ENCODE peak calls at places on chromosomes 13 and 19, in ten cellular contexts. X is activated naive CD4-positive, alpha-beta T cell treated with anti-CD3 and anti-CD28 coated beads for 36 hours; U is NT2/D1; R is stimulated activated CD8-positive, alpha-beta memory T cell treated with anti-CD3 and anti-CD28 coated beads, Interleukin-15, amount 100 ng/mL, for 24 hours; C is head of caudate nucleus; I is NCI-H1105; D is cardiac muscle cell; P is WERI-Rb-1; E is GM23248; Z is T47D. N is an unnamed sample.
A peak's percentile ranks its signal among the peaks of the same experiment; 100 is the strongest.

GRCh38 chr19:52963229-52963760 is 614 bp upstream of the ZNF816 start:
- DNase-seq in D (no peak), C (no peak), P (peak; percentile 48), Z (no peak), X (peak; percentile 12), U (no peak), E (no peak), I (peak; percentile 31), R (no peak), N (no peak)

GRCh38 chr19:6433165-6433564 is 398 bp downstream of the SLC25A41 start:
- DNase-seq in U (no peak), R (no peak), X (no peak), P (no peak), Z (no peak), I (no peak), E (no peak), D (no peak), C (no peak), N (no peak)

GRCh38 chr13:24680258-24680920 is at the start of gene ATP12A:
- DNase-seq in D (no peak), I (no peak), U (no peak), Z (peak; percentile 56), X (peak; percentile 51), R (no peak), C (no peak), E (peak; percentile 52), P (peak; percentile 58), N (no peak)

GRCh38 chr13:40028446-40028845 is 373.0 kb downstream of the COG6 start:
- DNase-seq in X (no peak), I (no peak), D (no peak), R (no peak), E (no peak), C (no peak), P (no peak), U (no peak), Z (no peak), N (no peak)

GRCh38 chr13:100163375-100163774 is 74.5 kb downstream of the PCCA start:
- DNase-seq in U (no peak), E (no peak), C (no peak), X (no peak), D (no peak), R (no peak), P (no peak), I (no peak), Z (no peak), N (no peak)

GRCh38 chr19:48741222-48741999 is 1.0 kb upstream of the RASIP1 start:
- DNase-seq in Z (no peak), I (no peak), D (no peak), U (no peak), C (no peak), X (peak; percentile 45), P (peak; percentile 38), E (peak; percentile 33), R (no peak), N (no peak)

GRCh38 chr13:110421696-110422395 is 114.8 kb downstream of the COL4A2 start:
- DNase-seq in Z (no peak), C (no peak), R (no peak), X (peak; percentile 51), I (no peak), U (no peak), E (no peak), D (peak; percentile 87), P (no peak), N (no peak)

GRCh38 chr13:45434556-45435371 is 16.6 kb upstream of the SLC25A30 start:
- DNase-seq in Z (no peak), X (no peak), R (no peak), E (no peak), C (no peak), P (no peak), D (no peak), I (no peak), U (no peak), N (no peak)

GRCh38 chr19:43616306-43616705 is 3.1 kb downstream of the ZNF428 start:
- DNase-seq in E (no peak), U (no peak), I (no peak), D (no peak), P (no peak), Z (no peak), C (no peak), R (no peak), X (no peak), N (no peak)

GRCh38 chr13:46198794-46199193 is 12.9 kb upstream of the LRRC63 start:
- DNase-seq in I (no peak), R (no peak), U (no peak), D (no peak), Z (no peak), E (no peak), P (no peak), C (no peak), X (no peak), N (no peak)

GRCh38 chr19:49881186-49881585 is 3.7 kb downstream of the TBC1D17 start:
- DNase-seq in D (no peak), I (no peak), P (no peak), R (no peak), C (no peak), U (no peak), X (no peak), Z (no peak), E (no peak), N (no peak)

GRCh38 chr19:57759096-57759495 is 10.4 kb upstream of the ZNF586 start:
- DNase-seq in U (no peak), Z (no peak), E (no peak), X (no peak), P (no peak), C (no peak), D (no peak), R (no peak), I (no peak), N (no peak)

GRCh38 chr19:9306443-9306842 is 3.2 kb downstream of the ZNF699 start:
- DNase-seq in U (no peak), Z (no peak), R (no peak), X (no peak), I (no peak), E (peak; percentile 87), D (peak; percentile 62), C (no peak), P (no peak), N (no peak)

GRCh38 chr19:50204811-50205675 is 1.6 kb downstream of the MYH14 start:
- DNase-seq in U (peak; percentile 5), R (no peak), Z (peak; percentile 80), D (no peak), E (no peak), C (peak; percentile 41), X (no peak), I (peak; percentile 94), P (no peak), N (no peak)

GRCh38 chr13:113782472-113782871 is 23.4 kb downstream of the TMEM255B start:
- DNase-seq in X (no peak), C (no peak), I (no peak), U (no peak), Z (no peak), P (no peak), R (no peak), D (no peak), E (no peak), N (no peak)

GRCh38 chr19:19263886-19264487 is 9.1 kb downstream of the TM6SF2 start:
- DNase-seq in C (no peak), U (no peak), X (no peak), E (no peak), D (no peak), Z (no peak), P (no peak), I (no peak), R (no peak), N (no peak)

GRCh38 chr13:104357174-104357573 is 1291.0 kb upstream of the SLC10A2 start:
- DNase-seq in D (peak; percentile 20), U (peak; percentile 2), Z (no peak), C (no peak), I (no peak), E (no peak), P (no peak), R (no peak), X (no peak), N (no peak)

GRCh38 chr19:24140099-24140498 is 53.1 kb downstream of the ZNF254 start:
- DNase-seq in C (no peak), R (no peak), E (peak; percentile 40), Z (no peak), I (no peak), U (no peak), D (peak; percentile 84), P (no peak), X (no peak), N (no peak)

GRCh38 chr13:102395174-102395573 is 6.7 kb downstream of the FGF14 start:
- DNase-seq in P (no peak), U (no peak), X (no peak), R (no peak), D (no peak), C (no peak), I (no peak), Z (no peak), E (no peak), N (no peak)

GRCh38 chr13:33204130-33204927 is 81.2 kb downstream of the STARD13 start:
- DNase-seq in R (no peak), P (no peak), E (peak; percentile 94), Z (no peak), I (no peak), D (peak; percentile 95), U (no peak), C (no peak), X (no peak), N (no peak)

GRCh38 chr13:57569981-57570380 is 61.6 kb upstream of the PCDH17 start:
- DNase-seq in R (no peak), I (no peak), C (no peak), U (no peak), D (no peak), E (no peak), P (no peak), Z (no peak), X (no peak), N (no peak)

GRCh38 chr19:20776083-20777076 is at the start of gene ZNF66:
- DNase-seq in D (peak; percentile 98), Z (peak; percentile 60), C (peak; percentile 95), E (peak; percentile 97), R (peak; percentile 67), I (peak; percentile 98), X (peak; percentile 98), U (peak; percentile 95), P (peak; percentile 98), N (peak; percentile 87)

GRCh38 chr13:97235549-97236206 is 13.5 kb downstream of the MBNL2 start:
- DNase-seq in I (no peak), C (no peak), Z (no peak), E (no peak), D (no peak), U (no peak), P (no peak), R (no peak), X (no peak), N (no peak)

GRCh38 chr19:6761053-6761676 is 6.1 kb downstream of the SH2D3A start:
- DNase-seq in D (no peak), R (no peak), E (peak; percentile 27), I (no peak), Z (no peak), C (no peak), U (no peak), P (peak; percentile 25), X (peak; percentile 48), N (no peak)

GRCh38 chr19:45322311-45322710 is 364 bp downstream of the CKM start:
- DNase-seq in X (no peak), I (peak; percentile 32), D (no peak), P (peak; percentile 62), E (no peak), Z (no peak), R (no peak), C (no peak), U (no peak), N (no peak)

GRCh38 chr13:66803759-66804456 is 426.2 kb downstream of the PCDH9 start:
- DNase-seq in R (no peak), I (no peak), E (no peak), Z (no peak), C (no peak), X (no peak), P (no peak), D (no peak), U (no peak), N (no peak)

GRCh38 chr19:294819-295686 is 3.9 kb upstream of the PLPP2 start:
- DNase-seq in X (peak; percentile 55), R (no peak), D (peak; percentile 32), P (peak; percentile 44), Z (no peak), E (peak; percentile 70), C (peak; percentile 71), U (no peak), I (peak; percentile 39), N (no peak)

N was measured in iPS DF 19.7.